ENCODE peak calls at places on chromosomes 1 and 21, in eight cellular contexts. Y is RWPE1, F is HL-60, C is ovary, J is Calu3, H is spleen, O is foreskin fibroblast, D is mucosa of descending colon. V is an unnamed sample.

GRCh38 chr1:910311-910880 is 13.3 kb upstream of the SAMD11 start:
- DNase-seq in Y (no peak), F (no peak), C (peak), J (no peak), H (peak), O (no peak), D (peak), V (no peak)

GRCh38 chr1:155695107-155695506 is 6.2 kb downstream of the DAP3 start:
- DNase-seq in Y (no peak), F (no peak), C (no peak), J (no peak), H (no peak), O (no peak), D (no peak), V (no peak)

GRCh38 chr21:37367301-37367757 is 756 bp downstream of the DYRK1A start:
- DNase-seq in Y (no peak), F (no peak), C (no peak), J (no peak), H (peak), O (peak), D (no peak), V (no peak)

GRCh38 chr1:4825841-4826450 is 171.5 kb downstream of the AJAP1 start:
- DNase-seq in Y (peak), F (no peak), C (no peak), J (no peak), H (no peak), O (no peak), D (no peak), V (peak)

GRCh38 chr1:41226816-41227215 is 15.3 kb downstream of the SCMH1 start:
- DNase-seq in Y (no peak), F (no peak), C (no peak), J (no peak), H (no peak), O (no peak), D (no peak), V (no peak)

GRCh38 chr1:183822081-183822611 is 17.2 kb downstream of the RGL1 start:
- DNase-seq in Y (no peak), F (no peak), C (peak), J (no peak), H (no peak), O (no peak), D (no peak), V (no peak)

GRCh38 chr1:182599339-182599738 is 4.8 kb downstream of the RGS16 start:
- DNase-seq in Y (no peak), F (no peak), C (no peak), J (peak), H (no peak), O (no peak), D (no peak), V (peak)

GRCh38 chr1:172400073-172400737 is 20.3 kb upstream of the C1orf105 start:
- DNase-seq in Y (no peak), F (no peak), C (no peak), J (no peak), H (no peak), O (no peak), D (no peak), V (peak)

GRCh38 chr1:156661932-156662587 is 15.1 kb downstream of the NES start:
- DNase-seq in Y (no peak), F (no peak), C (no peak), J (peak), H (no peak), O (no peak), D (no peak), V (no peak)

GRCh38 chr1:168161459-168161858 is 17.3 kb upstream of the TIPRL start:
- DNase-seq in Y (no peak), F (no peak), C (no peak), J (no peak), H (no peak), O (no peak), D (no peak), V (no peak)

GRCh38 chr1:21634481-21635137 is 34.5 kb downstream of the RAP1GAP start:
- DNase-seq in Y (no peak), F (no peak), C (no peak), J (peak), H (no peak), O (no peak), D (peak), V (no peak)

GRCh38 chr1:227924168-227924837 is 23.4 kb downstream of the WNT9A start:
- DNase-seq in Y (no peak), F (no peak), C (no peak), J (no peak), H (no peak), O (no peak), D (no peak), V (no peak)

GRCh38 chr1:41806472-41807155 is 112.1 kb downstream of the HIVEP3 start:
- DNase-seq in Y (no peak), F (no peak), C (no peak), J (no peak), H (no peak), O (no peak), D (no peak), V (no peak)

GRCh38 chr21:15063081-15063820 is 1.5 kb downstream of the NRIP1 start:
- DNase-seq in Y (peak), F (no peak), C (peak), J (no peak), H (no peak), O (no peak), D (peak), V (no peak)

GRCh38 chr1:207752456-207753132 is 740 bp downstream of the CD46 start:
- DNase-seq in Y (peak), F (peak), C (no peak), J (peak), H (peak), O (no peak), D (peak), V (peak)

GRCh38 chr1:215777370-215777925 is 210.3 kb downstream of the KCTD3 start:
- DNase-seq in Y (peak), F (no peak), C (no peak), J (no peak), H (no peak), O (no peak), D (no peak), V (no peak)

GRCh38 chr1:94801919-94802546 is 18.1 kb upstream of the SLC44A3 start:
- DNase-seq in Y (peak), F (no peak), C (peak), J (peak), H (peak), O (peak), D (no peak), V (no peak)

GRCh38 chr21:41364308-41364707 is 2.5 kb downstream of the MX2 start:
- DNase-seq in Y (no peak), F (no peak), C (no peak), J (no peak), H (peak), O (no peak), D (no peak), V (no peak)

GRCh38 chr1:22295396-22295795 is 152.5 kb upstream of the WNT4 start:
- DNase-seq in Y (no peak), F (no peak), C (no peak), J (no peak), H (no peak), O (no peak), D (no peak), V (no peak)

GRCh38 chr1:42888013-42888633 is 41.7 kb downstream of the ZNF691 start:
- DNase-seq in Y (no peak), F (no peak), C (no peak), J (no peak), H (no peak), O (no peak), D (no peak), V (no peak)

GRCh38 chr1:30768830-30769718 is 11.5 kb upstream of the LAPTM5 start:
- DNase-seq in Y (no peak), F (no peak), C (no peak), J (no peak), H (peak), O (no peak), D (no peak), V (peak)

GRCh38 chr1:1068374-1069060 is 5.6 kb downstream of the RNF223 start:
- DNase-seq in Y (no peak), F (no peak), C (no peak), J (peak), H (peak), O (no peak), D (peak), V (no peak)

GRCh38 chr1:21174638-21175323 is 1.9 kb downstream of the EIF4G3 start:
- DNase-seq in Y (peak), F (no peak), C (no peak), J (no peak), H (no peak), O (peak), D (no peak), V (no peak)

GRCh38 chr1:203447147-203447546 is 28.5 kb upstream of the PRELP start:
- DNase-seq in Y (no peak), F (no peak), C (no peak), J (no peak), H (no peak), O (no peak), D (no peak), V (no peak)

GRCh38 chr1:12525311-12526181 is 92.5 kb downstream of the DHRS3 start:
- DNase-seq in Y (no peak), F (no peak), C (peak), J (no peak), H (peak), O (no peak), D (peak), V (no peak)

GRCh38 chr21:26952274-26953066 is 14.4 kb downstream of the ADAMTS5 start:
- DNase-seq in Y (no peak), F (no peak), C (no peak), J (no peak), H (no peak), O (no peak), D (no peak), V (no peak)

GRCh38 chr1:40694353-40694874 is 2.9 kb downstream of the NFYC start:
- DNase-seq in Y (no peak), F (no peak), C (no peak), J (no peak), H (no peak), O (no peak), D (no peak), V (no peak)

GRCh38 chr1:225450491-225451191 is 22.8 kb upstream of the LBR start:
- DNase-seq in Y (no peak), F (no peak), C (no peak), J (no peak), H (no peak), O (no peak), D (peak), V (no peak)

GRCh38 chr1:225449774-225450173 is 21.9 kb upstream of the LBR start:
- DNase-seq in Y (no peak), F (no peak), C (no peak), J (no peak), H (no peak), O (no peak), D (no peak), V (no peak)

GRCh38 chr1:225451340-225451739 is 23.5 kb upstream of the LBR start:
- DNase-seq in Y (no peak), F (no peak), C (no peak), J (no peak), H (no peak), O (no peak), D (no peak), V (no peak)

GRCh38 chr1:225454067-225454618 is 26.3 kb upstream of the LBR start:
- DNase-seq in Y (peak), F (no peak), C (no peak), J (no peak), H (no peak), O (no peak), D (no peak), V (no peak)

DNA sequence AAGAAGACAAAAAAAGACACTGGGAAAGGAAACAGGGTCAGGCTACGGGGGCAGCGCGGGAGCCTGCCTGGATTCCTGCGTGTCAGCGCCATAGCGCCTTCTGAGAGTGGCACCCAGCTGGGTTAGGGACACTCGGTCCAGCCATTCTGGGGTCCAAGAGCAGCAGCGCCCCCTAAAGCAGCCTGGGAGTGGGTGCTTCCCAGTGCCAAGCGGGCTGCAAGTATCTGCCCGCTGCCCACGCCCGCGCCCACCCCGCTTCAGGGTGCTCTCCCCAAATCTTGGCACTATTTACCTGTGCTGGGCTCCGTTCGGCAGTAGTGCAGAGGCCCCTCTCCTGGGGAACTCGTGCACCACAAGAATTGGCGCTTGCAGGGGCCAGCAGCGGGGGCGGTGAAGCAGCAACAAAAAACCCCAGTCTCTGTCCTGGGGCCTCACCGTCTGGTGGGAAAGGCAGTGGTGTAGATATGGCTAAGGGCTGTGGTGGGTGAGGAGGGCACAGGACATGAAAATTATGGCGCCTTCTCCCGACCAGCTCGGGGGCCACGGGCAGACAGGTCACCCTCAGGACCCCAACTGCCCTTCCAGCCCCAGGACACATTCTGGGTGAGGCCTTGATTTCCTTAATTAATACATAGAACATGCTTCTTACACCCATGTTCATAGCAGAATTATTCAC is 24.1 kb upstream of the LBR start:
- DNase-seq in Y (no peak), F (no peak), C (no peak), J (no peak), H (no peak), O (no peak), D (no peak), V (no peak)
- TF ChIP-seq CTCF in Y (no peak), F (no peak), C (no peak), J (no peak), H (no peak), O (no peak), D (no peak), V (no peak)

GRCh38 chr1:201557572-201557958 is 18.6 kb downstream of the NAV1 start:
- DNase-seq in Y (no peak), F (no peak), C (no peak), J (no peak), H (no peak), O (no peak), D (no peak), V (no peak)
- TF ChIP-seq CTCF in Y (no peak), F (no peak), C (no peak), J (no peak), H (no peak), O (no peak), D (no peak), V (no peak)

DNA sequence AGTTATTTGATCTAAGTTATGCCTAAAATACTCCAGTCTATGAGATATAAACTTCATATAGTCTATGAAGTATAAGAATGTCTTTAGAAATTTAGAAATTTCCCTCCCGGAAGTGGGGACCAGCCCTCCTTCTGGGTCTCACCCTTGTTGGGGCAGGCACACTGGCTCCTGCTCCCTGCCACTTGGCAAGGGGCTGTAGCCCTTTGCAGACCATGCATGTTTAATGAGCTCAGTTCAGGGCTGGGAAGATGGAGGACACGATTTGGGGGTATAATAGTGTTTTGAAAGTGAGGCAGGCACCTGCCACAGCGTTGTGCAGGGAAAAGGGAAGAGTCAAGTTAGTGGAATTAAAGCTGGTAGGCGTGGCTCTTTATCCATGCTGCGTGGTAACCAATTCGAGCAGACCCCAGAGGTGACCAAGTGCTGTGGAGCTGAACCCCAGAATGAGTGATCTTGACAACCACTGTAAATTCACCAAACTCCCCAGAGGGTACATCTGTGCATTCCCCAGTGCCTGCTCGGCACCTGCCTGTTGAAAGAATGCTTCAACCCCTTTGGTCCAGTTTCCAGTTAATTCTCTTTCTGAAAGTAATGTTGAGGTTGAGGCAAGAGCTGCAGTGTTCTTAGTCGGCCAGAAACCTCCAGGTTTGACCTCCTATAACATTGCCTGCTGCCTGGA is 79.6 kb downstream of the DOP1B start:
- DNase-seq in Y (no peak), F (no peak), C (no peak), J (no peak), H (peak), O (no peak), D (no peak), V (no peak)
- TF ChIP-seq CTCF in Y (no peak), F (no peak), C (no peak), J (no peak), H (no peak), O (no peak), D (no peak), V (no peak)

DNA sequence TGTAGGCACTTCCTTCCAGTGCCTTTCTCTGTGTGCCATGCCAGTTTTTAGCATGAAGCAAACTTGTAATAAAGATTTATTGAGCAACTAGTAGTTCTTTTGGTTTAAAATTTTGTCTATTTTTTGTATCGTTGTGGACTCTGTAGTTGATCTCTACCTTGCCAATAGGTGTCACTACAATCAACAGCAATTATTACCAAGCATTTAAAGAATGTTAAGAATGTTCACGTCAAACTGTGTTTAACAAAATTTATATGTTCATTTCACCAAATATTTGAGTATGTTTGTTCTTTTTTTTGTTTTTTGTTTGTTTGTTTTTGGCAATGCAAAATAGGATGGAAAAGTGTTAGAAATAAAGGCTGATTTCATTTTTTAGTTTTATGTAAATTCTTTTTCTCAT is 208.1 kb downstream of the PATJ start:
- DNase-seq in Y (peak), F (no peak), C (no peak), J (no peak), H (no peak), O (no peak), D (no peak), V (no peak)
- TF ChIP-seq CTCF in Y (peak), F (no peak), C (no peak), J (peak), H (no peak), O (no peak), D (no peak), V (peak)

GRCh38 chr21:29085106-29085752 is 11.8 kb upstream of the CCT8 start:
- DNase-seq in Y (no peak), F (no peak), C (no peak), J (no peak), H (no peak), O (no peak), D (no peak), V (no peak)
- TF ChIP-seq CTCF in Y (no peak), F (no peak), C (no peak), J (no peak), H (no peak), O (no peak), D (no peak), V (no peak)